ENCODE peak calls at places on chromosomes 7 and 10, in ten cellular contexts. One of them, this sample, is unnamed.

GRCh38 chr10:3226960-3227724 is 54.6 kb upstream of the PITRM1 start:
- DNase-seq in cardiac muscle cell: peak; percentile 47
- DNase-seq in Caco-2: no peak
- DNase-seq in kidney tubule cell: peak; percentile 97
- DNase-seq in PC-9: peak; percentile 55
- DNase-seq in posterior cingulate gyrus: no peak
- DNase-seq in mesendoderm: peak; percentile 69
- DNase-seq in Panc1: no peak
- DNase-seq in T-helper 9 cell: no peak
- DNase-seq in AG09309: peak; percentile 61
- DNase-seq in this sample: peak; percentile 84

GRCh38 chr10:129274928-129275474 is 192.0 kb upstream of the MGMT start:
- DNase-seq in mesendoderm: peak; percentile 79
- DNase-seq in T-helper 9 cell: no peak
- DNase-seq in Caco-2: no peak
- DNase-seq in AG09309: no peak
- DNase-seq in PC-9: no peak
- DNase-seq in kidney tubule cell: no peak
- DNase-seq in posterior cingulate gyrus: no peak
- DNase-seq in cardiac muscle cell: no peak
- DNase-seq in Panc1: no peak
- DNase-seq in this sample: no peak

GRCh38 chr7:100975391-100975821 is 6.0 kb downstream of the MUC12 start:
- DNase-seq in PC-9: no peak
- DNase-seq in mesendoderm: no peak
- DNase-seq in T-helper 9 cell: no peak
- DNase-seq in posterior cingulate gyrus: no peak
- DNase-seq in Panc1: no peak
- DNase-seq in kidney tubule cell: no peak
- DNase-seq in cardiac muscle cell: no peak
- DNase-seq in Caco-2: no peak
- DNase-seq in AG09309: no peak
- DNase-seq in this sample: no peak

GRCh38 chr10:93512565-93512964 is 16.2 kb downstream of the CEP55 start:
- DNase-seq in mesendoderm: no peak
- DNase-seq in kidney tubule cell: no peak
- DNase-seq in PC-9: no peak
- DNase-seq in posterior cingulate gyrus: no peak
- DNase-seq in T-helper 9 cell: no peak
- DNase-seq in cardiac muscle cell: peak; percentile 28
- DNase-seq in AG09309: no peak
- DNase-seq in Caco-2: no peak
- DNase-seq in Panc1: no peak
- DNase-seq in this sample: no peak

GRCh38 chr10:104441601-104442000 is 88.0 kb downstream of the CFAP58 start:
- DNase-seq in PC-9: no peak
- DNase-seq in cardiac muscle cell: peak; percentile 90
- DNase-seq in kidney tubule cell: peak; percentile 88
- DNase-seq in T-helper 9 cell: no peak
- DNase-seq in AG09309: peak; percentile 94
- DNase-seq in Caco-2: no peak
- DNase-seq in Panc1: no peak
- DNase-seq in mesendoderm: peak; percentile 46
- DNase-seq in posterior cingulate gyrus: no peak
- DNase-seq in this sample: peak; percentile 68

GRCh38 chr10:77545585-77545984 is 92.0 kb downstream of the KCNMA1 start:
- DNase-seq in PC-9: no peak
- DNase-seq in cardiac muscle cell: no peak
- DNase-seq in Caco-2: no peak
- DNase-seq in T-helper 9 cell: no peak
- DNase-seq in kidney tubule cell: no peak
- DNase-seq in posterior cingulate gyrus: no peak
- DNase-seq in AG09309: no peak
- DNase-seq in mesendoderm: no peak
- DNase-seq in Panc1: no peak
- DNase-seq in this sample: no peak

GRCh38 chr7:2477447-2478386 is 1.5 kb upstream of the GRIFIN start:
- DNase-seq in PC-9: no peak
- DNase-seq in Caco-2: peak; percentile 51
- DNase-seq in cardiac muscle cell: peak; percentile 69
- DNase-seq in AG09309: no peak
- DNase-seq in mesendoderm: peak; percentile 68
- DNase-seq in kidney tubule cell: peak; percentile 75
- DNase-seq in T-helper 9 cell: peak; percentile 39
- DNase-seq in Panc1: no peak
- DNase-seq in posterior cingulate gyrus: no peak
- DNase-seq in this sample: peak; percentile 39

GRCh38 chr7:18874875-18875274 is 242.6 kb downstream of the TWIST1 start:
- DNase-seq in Panc1: no peak
- DNase-seq in posterior cingulate gyrus: no peak
- DNase-seq in PC-9: no peak
- DNase-seq in kidney tubule cell: no peak
- DNase-seq in mesendoderm: no peak
- DNase-seq in Caco-2: no peak
- DNase-seq in AG09309: no peak
- DNase-seq in cardiac muscle cell: peak; percentile 51
- DNase-seq in T-helper 9 cell: no peak
- DNase-seq in this sample: no peak

GRCh38 chr7:39651262-39651661 is 27.9 kb downstream of the RALA start:
- DNase-seq in mesendoderm: no peak
- DNase-seq in T-helper 9 cell: no peak
- DNase-seq in kidney tubule cell: no peak
- DNase-seq in Panc1: no peak
- DNase-seq in PC-9: no peak
- DNase-seq in Caco-2: no peak
- DNase-seq in AG09309: peak; percentile 28
- DNase-seq in posterior cingulate gyrus: no peak
- DNase-seq in cardiac muscle cell: peak; percentile 57
- DNase-seq in this sample: no peak

GRCh38 chr10:93235686-93236085 is 162.0 kb downstream of the CYP26A1 start:
- DNase-seq in Caco-2: peak; percentile 44
- DNase-seq in PC-9: no peak
- DNase-seq in mesendoderm: no peak
- DNase-seq in Panc1: no peak
- DNase-seq in T-helper 9 cell: no peak
- DNase-seq in kidney tubule cell: peak; percentile 57
- DNase-seq in cardiac muscle cell: peak; percentile 78
- DNase-seq in posterior cingulate gyrus: no peak
- DNase-seq in AG09309: peak; percentile 32
- DNase-seq in this sample: peak; percentile 69

GRCh38 chr10:17647316-17647715 is 3.4 kb downstream of the STAM start:
- DNase-seq in Caco-2: no peak
- DNase-seq in AG09309: no peak
- DNase-seq in T-helper 9 cell: no peak
- DNase-seq in cardiac muscle cell: peak; percentile 37
- DNase-seq in Panc1: no peak
- DNase-seq in mesendoderm: no peak
- DNase-seq in kidney tubule cell: no peak
- DNase-seq in posterior cingulate gyrus: no peak
- DNase-seq in PC-9: no peak
- DNase-seq in this sample: no peak

GRCh38 chr7:17661982-17662585 is 278.2 kb downstream of the SNX13 start:
- DNase-seq in Caco-2: no peak
- DNase-seq in mesendoderm: peak; percentile 90
- DNase-seq in cardiac muscle cell: peak; percentile 38
- DNase-seq in kidney tubule cell: peak; percentile 49
- DNase-seq in AG09309: no peak
- DNase-seq in Panc1: no peak
- DNase-seq in PC-9: no peak
- DNase-seq in T-helper 9 cell: no peak
- DNase-seq in posterior cingulate gyrus: no peak
- DNase-seq in this sample: no peak

GRCh38 chr10:52883996-52884871 is 111.7 kb upstream of the MBL2 start:
- DNase-seq in Caco-2: peak; percentile 96
- DNase-seq in posterior cingulate gyrus: peak; percentile 10
- DNase-seq in cardiac muscle cell: peak; percentile 82
- DNase-seq in mesendoderm: peak; percentile 90
- DNase-seq in kidney tubule cell: peak; percentile 93
- DNase-seq in Panc1: peak; percentile 61
- DNase-seq in PC-9: peak; percentile 98
- DNase-seq in T-helper 9 cell: no peak
- DNase-seq in AG09309: no peak
- DNase-seq in this sample: no peak

GRCh38 chr7:7265676-7266075 is 83.3 kb downstream of the C1GALT1 start:
- DNase-seq in kidney tubule cell: no peak
- DNase-seq in PC-9: no peak
- DNase-seq in mesendoderm: no peak
- DNase-seq in AG09309: no peak
- DNase-seq in cardiac muscle cell: no peak
- DNase-seq in posterior cingulate gyrus: no peak
- DNase-seq in T-helper 9 cell: no peak
- DNase-seq in Caco-2: no peak
- DNase-seq in Panc1: no peak
- DNase-seq in this sample: no peak

GRCh38 chr7:101234636-101235035 is 3.0 kb downstream of the CLDN15 start:
- DNase-seq in posterior cingulate gyrus: no peak
- DNase-seq in mesendoderm: no peak
- DNase-seq in kidney tubule cell: no peak
- DNase-seq in T-helper 9 cell: no peak
- DNase-seq in Panc1: no peak
- DNase-seq in cardiac muscle cell: no peak
- DNase-seq in PC-9: no peak
- DNase-seq in AG09309: no peak
- DNase-seq in Caco-2: no peak
- DNase-seq in this sample: no peak

GRCh38 chr7:115679976-115680375 is 350.6 kb downstream of the TFEC start:
- DNase-seq in mesendoderm: peak; percentile 90
- DNase-seq in AG09309: no peak
- DNase-seq in kidney tubule cell: peak; percentile 63
- DNase-seq in Caco-2: no peak
- DNase-seq in Panc1: peak; percentile 22
- DNase-seq in cardiac muscle cell: peak; percentile 73
- DNase-seq in PC-9: no peak
- DNase-seq in posterior cingulate gyrus: no peak
- DNase-seq in T-helper 9 cell: no peak
- DNase-seq in this sample: no peak

GRCh38 chr7:96718107-96719003 is 8.7 kb upstream of the SEM1 start:
- DNase-seq in Panc1: no peak
- DNase-seq in T-helper 9 cell: no peak
- DNase-seq in Caco-2: no peak
- DNase-seq in AG09309: no peak
- DNase-seq in mesendoderm: no peak
- DNase-seq in posterior cingulate gyrus: no peak
- DNase-seq in PC-9: no peak
- DNase-seq in kidney tubule cell: no peak
- DNase-seq in cardiac muscle cell: no peak
- DNase-seq in this sample: no peak

GRCh38 chr10:98293550-98294269 is 25.7 kb upstream of the LOXL4 start:
- DNase-seq in kidney tubule cell: peak; percentile 41
- DNase-seq in posterior cingulate gyrus: no peak
- DNase-seq in AG09309: no peak
- DNase-seq in PC-9: peak; percentile 88
- DNase-seq in Caco-2: no peak
- DNase-seq in mesendoderm: no peak
- DNase-seq in Panc1: no peak
- DNase-seq in cardiac muscle cell: no peak
- DNase-seq in T-helper 9 cell: no peak
- DNase-seq in this sample: no peak

GRCh38 chr10:20429742-20430141 is 467.4 kb downstream of the NEBL start:
- DNase-seq in T-helper 9 cell: no peak
- DNase-seq in Panc1: no peak
- DNase-seq in AG09309: no peak
- DNase-seq in cardiac muscle cell: no peak
- DNase-seq in kidney tubule cell: no peak
- DNase-seq in Caco-2: no peak
- DNase-seq in mesendoderm: no peak
- DNase-seq in posterior cingulate gyrus: no peak
- DNase-seq in PC-9: no peak
- DNase-seq in this sample: no peak

GRCh38 chr7:40850017-40850416 is 715.2 kb downstream of the SUGCT start:
- DNase-seq in mesendoderm: no peak
- DNase-seq in Caco-2: no peak
- DNase-seq in AG09309: no peak
- DNase-seq in T-helper 9 cell: no peak
- DNase-seq in Panc1: no peak
- DNase-seq in kidney tubule cell: no peak
- DNase-seq in posterior cingulate gyrus: no peak
- DNase-seq in cardiac muscle cell: no peak
- DNase-seq in PC-9: no peak
- DNase-seq in this sample: peak; percentile 15

This sample was measured in MG63.